ENCODE peak calls at places on chromosomes 3 and 15, in nine cellular contexts. V is astrocyte, C is neuronal stem cell, L is SK-N-SH, J is HCT116, E is neural progenitor cell, F is OCI-LY7, T is MM.1S, S is endothelial cell of umbilical vein. W is an unnamed sample.

GRCh38 chr15:48414015-48414414 is 82.8 kb downstream of the DUT start:
- DNase-seq in V (peak), C (no peak), L (no peak), J (no peak), E (no peak), F (no peak), T (no peak), S (peak), W (peak)

GRCh38 chr15:59746777-59747176 is 57.7 kb upstream of the BNIP2 start:
- DNase-seq in V (no peak), C (no peak), L (no peak), J (no peak), E (no peak), F (peak), T (no peak), S (no peak), W (no peak)

GRCh38 chr3:136194409-136195257 is 1.5 kb downstream of the MSL2 start:
- DNase-seq in V (no peak), C (peak), L (peak), J (no peak), E (peak), F (peak), T (peak), S (peak), W (peak)

GRCh38 chr3:107985496-107985895 is 105.3 kb downstream of the CD47 start:
- DNase-seq in V (no peak), C (no peak), L (no peak), J (no peak), E (no peak), F (no peak), T (no peak), S (no peak), W (no peak)

GRCh38 chr15:35713733-35714132 is 167.8 kb upstream of the DPH6 start:
- DNase-seq in V (peak), C (no peak), L (no peak), J (peak), E (no peak), F (no peak), T (no peak), S (peak), W (peak)

GRCh38 chr15:56817266-56817665 is 84.0 kb upstream of the ZNF280D start:
- DNase-seq in V (peak), C (peak), L (no peak), J (no peak), E (peak), F (no peak), T (no peak), S (peak), W (peak)

GRCh38 chr15:29570121-29570930 is 251.9 kb downstream of the TJP1 start:
- DNase-seq in V (no peak), C (peak), L (peak), J (no peak), E (peak), F (no peak), T (peak), S (peak), W (peak)

GRCh38 chr15:39466428-39466827 is 114.5 kb upstream of the THBS1 start:
- DNase-seq in V (no peak), C (no peak), L (no peak), J (no peak), E (no peak), F (no peak), T (no peak), S (no peak), W (peak)

GRCh38 chr3:43180027-43180426 is 74.1 kb upstream of the POMGNT2 start:
- DNase-seq in V (peak), C (no peak), L (no peak), J (no peak), E (no peak), F (peak), T (peak), S (peak), W (peak)

GRCh38 chr3:33089515-33089914 is 7.4 kb downstream of the GLB1 start:
- DNase-seq in V (no peak), C (no peak), L (no peak), J (no peak), E (no peak), F (peak), T (peak), S (no peak), W (no peak)

GRCh38 chr3:190155752-190156151 is 35.1 kb upstream of the P3H2 start:
- DNase-seq in V (peak), C (no peak), L (no peak), J (peak), E (no peak), F (no peak), T (no peak), S (no peak), W (peak)

GRCh38 chr3:157669403-157669802 is 166.2 kb upstream of the VEPH1 start:
- DNase-seq in V (no peak), C (no peak), L (no peak), J (no peak), E (no peak), F (no peak), T (no peak), S (no peak), W (no peak)

GRCh38 chr3:3589715-3590130 is 209.5 kb upstream of the LRRN1 start:
- DNase-seq in V (no peak), C (no peak), L (no peak), J (no peak), E (no peak), F (no peak), T (peak), S (no peak), W (no peak)

GRCh38 chr3:141333796-141334626 is 34.3 kb upstream of the ZBTB38 start:
- DNase-seq in V (peak), C (no peak), L (no peak), J (no peak), E (no peak), F (no peak), T (no peak), S (no peak), W (peak)

GRCh38 chr3:122357828-122358617 is 25.0 kb downstream of the MIX23 start:
- DNase-seq in V (peak), C (no peak), L (peak), J (no peak), E (no peak), F (no peak), T (no peak), S (no peak), W (peak)

GRCh38 chr15:48358229-48358641 is 27.0 kb downstream of the DUT start:
- DNase-seq in V (peak), C (peak), L (peak), J (peak), E (peak), F (peak), T (peak), S (peak), W (peak)

GRCh38 chr3:48347500-48347899 is 14.0 kb upstream of the SPINK8 start:
- DNase-seq in V (no peak), C (no peak), L (peak), J (no peak), E (no peak), F (no peak), T (no peak), S (no peak), W (peak)

GRCh38 chr15:58931985-58932384 is 1.5 kb downstream of the SLTM start:
- DNase-seq in V (peak), C (no peak), L (peak), J (no peak), E (no peak), F (peak), T (peak), S (peak), W (peak)

GRCh38 chr3:34108976-34109375 is 310.5 kb downstream of the PDCD6IP start:
- DNase-seq in V (no peak), C (no peak), L (no peak), J (no peak), E (no peak), F (peak), T (peak), S (no peak), W (no peak)

GRCh38 chr15:56032366-56032765 is 39.0 kb upstream of the NEDD4 start:
- DNase-seq in V (no peak), C (no peak), L (no peak), J (no peak), E (no peak), F (no peak), T (no peak), S (no peak), W (no peak)

GRCh38 chr15:70451861-70452653 is 311.3 kb downstream of the UACA start:
- DNase-seq in V (no peak), C (no peak), L (no peak), J (no peak), E (peak), F (no peak), T (no peak), S (no peak), W (no peak)

GRCh38 chr3:58027704-58028317 is 19.6 kb downstream of the FLNB start:
- DNase-seq in V (no peak), C (no peak), L (no peak), J (no peak), E (no peak), F (no peak), T (no peak), S (no peak), W (peak)

GRCh38 chr3:21326704-21327103 is 424.3 kb downstream of the ZNF385D start:
- DNase-seq in V (peak), C (peak), L (no peak), J (no peak), E (peak), F (no peak), T (no peak), S (peak), W (peak)

GRCh38 chr3:197854596-197855343 is 63.7 kb downstream of the LRCH3 start:
- DNase-seq in V (peak), C (no peak), L (no peak), J (peak), E (peak), F (no peak), T (no peak), S (peak), W (peak)

GRCh38 chr15:31136016-31136415 is 34.5 kb upstream of the TRPM1 start:
- DNase-seq in V (no peak), C (no peak), L (no peak), J (no peak), E (no peak), F (no peak), T (no peak), S (no peak), W (no peak)

GRCh38 chr15:31133890-31134289 is 32.4 kb upstream of the TRPM1 start:
- DNase-seq in V (no peak), C (no peak), L (no peak), J (no peak), E (no peak), F (no peak), T (no peak), S (no peak), W (no peak)

GRCh38 chr15:31136612-31137328 is 35.2 kb upstream of the TRPM1 start:
- DNase-seq in V (no peak), C (no peak), L (no peak), J (no peak), E (no peak), F (no peak), T (no peak), S (no peak), W (no peak)

GRCh38 chr15:31131853-31132375 is 30.4 kb upstream of the TRPM1 start:
- DNase-seq in V (no peak), C (no peak), L (no peak), J (no peak), E (no peak), F (no peak), T (no peak), S (no peak), W (no peak)

DNA sequence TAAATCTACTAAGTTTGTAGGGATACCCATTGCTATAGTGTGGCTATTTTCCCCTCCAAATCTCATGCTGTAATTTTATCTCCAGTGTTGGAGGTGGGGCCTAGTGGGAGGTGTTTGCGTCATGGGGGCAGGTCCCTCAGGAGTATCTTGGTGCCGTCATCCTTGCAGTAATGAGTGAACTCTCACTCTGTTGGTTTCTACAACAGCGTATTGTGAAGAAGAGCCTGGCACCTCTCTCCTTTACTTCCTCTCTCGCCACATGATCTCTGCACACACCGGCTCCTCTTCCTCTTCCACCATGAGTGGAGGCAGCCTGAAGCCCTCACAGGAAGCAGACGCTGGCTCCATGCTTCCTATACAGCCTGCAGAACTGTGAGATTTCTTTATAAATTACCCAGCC is 34.0 kb upstream of the TRPM1 start:
- DNase-seq in V (no peak), C (no peak), L (no peak), J (no peak), E (no peak), F (no peak), T (no peak), S (no peak), W (no peak)
- H2AFZ ChIP-seq in V (no peak), C (no peak), L (no peak), J (peak), E (no peak), F (no peak), T (no peak), S (no peak), W (no peak)

DNA sequence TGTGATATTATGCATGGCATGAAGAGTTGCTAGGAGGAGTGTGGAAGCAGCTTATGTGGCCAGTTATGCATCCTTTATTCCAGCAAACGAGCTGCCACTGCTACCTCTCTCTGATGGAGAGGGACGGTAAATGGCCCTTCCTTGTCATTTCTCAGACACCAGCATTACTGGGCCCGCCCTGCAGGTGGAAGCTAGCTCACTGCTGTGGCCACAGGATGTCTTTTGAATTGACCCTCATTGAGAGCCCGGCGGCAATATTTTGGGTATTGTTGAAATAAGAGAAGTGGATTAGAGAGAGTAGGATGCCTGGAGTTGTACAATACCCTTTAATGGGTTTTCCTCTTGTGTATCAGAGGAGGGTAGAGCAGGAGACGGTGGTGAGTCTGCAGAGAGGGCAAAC is 1.5 kb downstream of the MINAR1 start:
- DNase-seq in V (no peak), C (no peak), L (peak), J (no peak), E (peak), F (no peak), T (no peak), S (no peak), W (no peak)
- H3K4me3 ChIP-seq in V (no peak), C (no peak), L (no peak), J (no peak), E (no peak), F (no peak), T (no peak), S (no peak), W (no peak)

GRCh38 chr15:99504071-99504822 is 61.5 kb upstream of the MEF2A start:
- DNase-seq in V (no peak), C (no peak), L (no peak), J (no peak), E (no peak), F (peak), T (no peak), S (no peak), W (no peak)
- H2AFZ ChIP-seq in V (no peak), C (no peak), L (no peak), J (peak), E (no peak), F (peak), T (no peak), S (no peak), W (no peak)

DNA sequence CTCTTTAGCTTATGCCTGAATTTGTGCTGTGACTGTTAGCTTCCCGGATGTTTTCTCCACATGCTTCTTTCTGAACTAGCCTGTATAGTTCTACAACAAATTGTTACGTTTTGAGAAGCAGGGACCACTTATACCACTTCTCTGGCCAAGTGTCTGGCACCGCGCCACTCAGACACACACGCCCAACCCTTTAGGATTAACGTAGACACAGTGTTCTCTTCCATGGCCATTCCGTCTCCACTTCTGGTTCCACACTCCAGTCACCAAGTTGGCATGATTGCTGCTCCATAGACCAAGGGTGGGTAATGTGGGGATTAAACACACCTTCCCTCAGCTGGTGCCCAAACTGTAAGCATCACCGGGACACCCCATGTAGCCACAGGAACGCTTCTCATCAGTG is 751 bp upstream of the TMEM108 start:
- DNase-seq in V (no peak), C (no peak), L (no peak), J (no peak), E (no peak), F (no peak), T (no peak), S (no peak), W (no peak)
- H3K4me3 ChIP-seq in V (peak), C (peak), L (peak), J (no peak), E (peak), F (no peak), T (peak), S (no peak), W (no peak)

GRCh38 chr3:111998661-111999641 is at the start of gene TAGLN3:
- DNase-seq in V (peak), C (peak), L (peak), J (no peak), E (peak), F (peak), T (peak), S (peak), W (peak)
- H2AFZ ChIP-seq in V (peak), C (peak), L (peak), J (no peak), E (peak), F (peak), T (peak), S (peak), W (peak)